ENCODE peak calls at places on chromosomes 7 and 10, in four cellular contexts. Y is left ventricle myocardium inferior, P is astrocyte, V is endodermal cell. M is an unnamed sample.
A peak's percentile ranks its signal among the peaks of the same experiment; 100 is the strongest.

GRCh38 chr10:88879754-88880286 is at the start of gene STAMBPL1:
- DNase-seq in V (no peak), Y (no peak), P (no peak), M (peak; percentile 72)

GRCh38 chr7:12565873-12566272 is 4.6 kb upstream of the SCIN start:
- DNase-seq in Y (no peak), P (no peak), V (no peak), M (no peak)

GRCh38 chr7:110664798-110665197 is 426.1 kb upstream of the LRRN3 start:
- DNase-seq in V (no peak), P (no peak), Y (no peak), M (no peak)

GRCh38 chr10:130226012-130226411 is 89.8 kb downstream of the GLRX3 start:
- DNase-seq in P (no peak), Y (no peak), V (no peak), M (no peak)

GRCh38 chr10:15793664-15794063 is 66.6 kb downstream of the MINDY3 start:
- DNase-seq in P (no peak), Y (no peak), V (no peak), M (no peak)

GRCh38 chr10:6493521-6494451 is 86.3 kb downstream of the PRKCQ start:
- DNase-seq in V (no peak), Y (no peak), P (peak; percentile 30), M (no peak)

GRCh38 chr10:62610649-62611229 is 193.8 kb upstream of the ADO start:
- DNase-seq in P (peak; percentile 23), V (peak; percentile 94), Y (peak; percentile 33), M (peak; percentile 26)

GRCh38 chr7:105935250-105935649 is 27.8 kb upstream of the CDHR3 start:
- DNase-seq in V (no peak), Y (no peak), P (no peak), M (no peak)

GRCh38 chr7:70000747-70001348 is 402.6 kb downstream of the AUTS2 start:
- DNase-seq in V (no peak), Y (no peak), P (no peak), M (no peak)

GRCh38 chr10:120145107-120145506 is 252.6 kb downstream of the SEC23IP start:
- DNase-seq in Y (no peak), V (no peak), P (no peak), M (no peak)

GRCh38 chr7:140475747-140476333 is 3.5 kb downstream of the MKRN1 start:
- DNase-seq in Y (no peak), V (peak; percentile 60), P (peak; percentile 7), M (no peak)

GRCh38 chr7:155593455-155594162 is 47.2 kb upstream of the CNPY1 start:
- DNase-seq in V (peak; percentile 43), Y (no peak), P (no peak), M (no peak)

GRCh38 chr10:6321880-6322279 is 119.1 kb downstream of the PFKFB3 start:
- DNase-seq in P (peak; percentile 39), V (no peak), Y (no peak), M (no peak)

GRCh38 chr7:2493205-2493604 is 17.0 kb upstream of the GRIFIN start:
- DNase-seq in Y (no peak), P (no peak), V (no peak), M (no peak)

GRCh38 chr10:119352042-119352441 is 144.7 kb downstream of the GRK5 start:
- DNase-seq in V (no peak), P (no peak), Y (no peak), M (no peak)

GRCh38 chr10:86711957-86712708 is 43.8 kb downstream of the LDB3 start:
- DNase-seq in Y (no peak), P (peak; percentile 22), V (peak; percentile 84), M (peak; percentile 47)

GRCh38 chr7:35874881-35875280 is 74.0 kb downstream of the SEPTIN7 start:
- DNase-seq in Y (no peak), V (no peak), P (no peak), M (no peak)

GRCh38 chr7:106354822-106355221 is 70.0 kb upstream of the NAMPT start:
- DNase-seq in P (no peak), Y (no peak), V (no peak), M (no peak)

GRCh38 chr7:25456467-25457171 is 228.3 kb upstream of the NPVF start:
- DNase-seq in Y (peak; percentile 30), P (no peak), V (peak; percentile 66), M (no peak)

GRCh38 chr10:91146146-91146545 is 74.3 kb upstream of the PCGF5 start:
- DNase-seq in P (no peak), V (no peak), Y (no peak), M (no peak)

GRCh38 chr7:36040679-36041078 is 112.4 kb upstream of the EEPD1 start:
- DNase-seq in Y (no peak), P (peak; percentile 50), V (no peak), M (no peak)

GRCh38 chr10:101447477-101447876 is 93.5 kb downstream of the BTRC start:
- DNase-seq in Y (no peak), V (no peak), P (no peak), M (no peak)

GRCh38 chr10:73910401-73910763 is 550 bp upstream of the PLAU start:
- DNase-seq in Y (no peak), P (no peak), V (no peak), M (no peak)

GRCh38 chr7:155753446-155753965 is 58.8 kb downstream of the SHH start:
- DNase-seq in Y (no peak), P (no peak), V (no peak), M (no peak)

GRCh38 chr10:45375101-45375500 is 1.1 kb downstream of the ALOX5 start:
- DNase-seq in V (no peak), Y (no peak), P (no peak), M (no peak)

GRCh38 chr10:45373783-45374450 is at the start of gene ALOX5:
- DNase-seq in P (no peak), V (peak; percentile 90), Y (peak; percentile 76), M (peak; percentile 66)

GRCh38 chr10:45375716-45376231 is 1.8 kb downstream of the ALOX5 start:
- DNase-seq in Y (no peak), P (no peak), V (peak; percentile 24), M (no peak)

GRCh38 chr10:45373003-45373782 is 823 bp upstream of the ALOX5 start:
- DNase-seq in Y (no peak), P (no peak), V (no peak), M (peak; percentile 17)

GRCh38 chr10:45374451-45375052 is 536 bp downstream of the ALOX5 start:
- DNase-seq in P (no peak), Y (no peak), V (peak; percentile 66), M (no peak)
- H3K27ac ChIP-seq in P (no peak overlapping the region), Y (no peak overlapping the region), V (no peak overlapping the region), M (no peak overlapping the region)

DNA sequence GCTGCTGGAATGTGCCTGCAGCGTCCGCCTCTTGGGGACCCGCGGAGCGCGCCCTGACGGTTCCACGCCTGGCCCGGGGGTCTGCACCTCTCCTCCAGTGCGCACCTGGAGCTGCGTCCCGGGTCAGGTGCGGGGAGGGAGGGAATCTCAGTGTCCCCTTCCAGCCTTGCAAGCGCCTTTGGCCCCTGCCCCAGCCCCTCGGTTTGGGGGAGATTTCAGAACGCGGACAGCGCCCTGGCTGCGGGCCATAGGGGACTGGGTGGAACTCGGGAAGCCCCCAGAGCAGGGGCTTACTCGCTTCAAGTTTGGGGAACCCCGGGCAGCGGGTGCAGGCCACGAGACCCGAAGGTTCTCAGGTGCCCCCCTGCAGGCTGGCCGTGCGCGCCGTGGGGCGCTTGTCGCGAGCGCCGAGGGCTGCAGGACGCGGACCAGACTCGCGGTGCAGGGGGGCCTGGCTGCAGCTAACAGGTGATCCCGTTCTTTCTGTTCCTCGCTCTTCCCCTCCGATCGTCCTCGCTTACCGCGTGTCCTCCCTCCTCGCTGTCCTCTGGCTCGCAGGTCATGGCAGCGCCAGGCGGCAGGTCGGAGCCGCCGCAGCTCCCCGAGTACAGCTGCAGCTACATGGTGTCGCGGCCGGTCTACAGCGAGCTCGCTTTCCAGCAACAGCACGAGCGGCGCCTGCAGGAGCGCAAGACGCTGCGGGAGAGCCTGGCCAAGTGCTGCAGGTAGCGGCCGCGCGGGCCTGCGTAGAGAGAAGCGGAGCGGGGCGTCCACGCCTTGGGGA is 645 bp downstream of the SLC26A4 start:
- DNase-seq in P (peak; percentile 49), Y (peak; percentile 36), V (peak; percentile 89), M (peak; percentile 27)
- TF ChIP-seq CTCF in P (no peak), Y (peak; percentile 42), V (peak; percentile 42), M (no peak)

GRCh38 chr10:31709028-31709427 is 219.6 kb downstream of the ARHGAP12 start:
- DNase-seq in Y (no peak), V (no peak), P (no peak), M (peak; percentile 60)
- H3K4me3 ChIP-seq in Y (no peak overlapping the region), V (no peak overlapping the region), P (no peak overlapping the region), M (no peak overlapping the region)

DNA sequence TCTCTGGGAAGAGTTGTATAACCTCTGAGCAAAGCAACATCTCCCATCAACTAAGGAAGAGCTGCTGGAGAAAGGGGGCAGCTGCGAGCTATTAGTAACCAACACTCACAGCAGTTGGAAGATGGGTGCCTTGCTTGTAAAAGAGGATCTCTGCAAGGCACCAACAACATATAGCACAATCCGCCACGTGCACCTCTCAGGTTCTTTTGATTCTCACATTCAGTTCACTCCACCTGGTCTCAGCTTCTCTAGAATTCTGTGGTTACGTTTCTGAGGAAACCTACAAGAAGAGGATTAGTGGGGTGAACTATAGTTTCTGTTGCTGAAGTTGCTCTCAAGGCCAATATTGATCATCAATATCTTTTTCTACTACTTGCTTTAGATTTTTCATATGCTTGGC is 117.1 kb downstream of the RPS24 start:
- DNase-seq in Y (no peak), V (no peak), P (no peak), M (no peak)
- H3K27ac ChIP-seq in Y (no peak overlapping the region), V (no peak overlapping the region), P (no peak overlapping the region), M (no peak overlapping the region)